ENCODE peak calls at places on chromosomes 5 and 9, in eight cellular contexts. T is K562, J is SK-N-MC, Z is HCT116, P is H1, D is HepG2, H is endothelial cell of umbilical vein, E is GM12878. B is an unnamed sample.

GRCh38 chr5:94402096-94402495 is 216.3 kb downstream of the KIAA0825 start:
- DNase-seq in H (no peak), P (no peak), E (no peak), D (no peak), Z (no peak), J (no peak), T (no peak), B (no peak)

GRCh38 chr5:117376748-117377147 is 802.1 kb upstream of the SEMA6A start:
- DNase-seq in E (no peak), H (no peak), T (no peak), Z (no peak), J (no peak), D (no peak), P (no peak), B (no peak)

GRCh38 chr9:114156658-114157421 is 1.5 kb downstream of the COL27A1 start:
- DNase-seq in H (peak; percentile 50), T (no peak), J (no peak), D (no peak), Z (no peak), P (peak; percentile 64), E (no peak), B (peak; percentile 63)

GRCh38 chr5:132362086-132362485 is 7.4 kb upstream of the SLC22A5 start:
- DNase-seq in D (no peak), Z (no peak), T (no peak), J (no peak), H (no peak), P (no peak), E (no peak), B (no peak)

GRCh38 chr5:37272564-37272963 is 23.4 kb upstream of the CPLANE1 start:
- DNase-seq in H (no peak), D (no peak), P (no peak), T (peak; percentile 3), J (no peak), E (no peak), Z (no peak), B (peak; percentile 51)

GRCh38 chr5:157143127-157143959 is 678 bp upstream of the MED7 start:
- DNase-seq in H (no peak), P (no peak), Z (no peak), J (no peak), D (no peak), T (peak; percentile 27), E (no peak), B (peak; percentile 18)

GRCh38 chr5:136963521-136963920 is 535.6 kb downstream of the SPOCK1 start:
- DNase-seq in T (no peak), Z (no peak), J (no peak), E (no peak), H (no peak), P (no peak), D (no peak), B (no peak)

GRCh38 chr5:77864997-77865396 is 88.9 kb upstream of the TBCA start:
- DNase-seq in D (no peak), J (no peak), E (no peak), T (no peak), Z (no peak), H (no peak), P (no peak), B (no peak)

GRCh38 chr5:143466632-143467031 is 63.1 kb upstream of the NR3C1 start:
- DNase-seq in P (no peak), D (no peak), E (no peak), J (no peak), H (no peak), T (no peak), Z (no peak), B (no peak)

GRCh38 chr5:93532370-93532769 is 48.6 kb downstream of the NR2F1-AS1 start:
- DNase-seq in D (peak; percentile 2), T (no peak), P (no peak), J (peak; percentile 12), H (peak; percentile 63), Z (no peak), E (no peak), B (peak; percentile 3)

GRCh38 chr5:55226934-55227737 is at the start of gene MCIDAS:
- DNase-seq in H (peak; percentile 56), P (peak; percentile 86), E (no peak), D (no peak), J (no peak), Z (peak; percentile 64), T (peak; percentile 89), B (peak; percentile 89)

GRCh38 chr9:14107977-14108376 is 206.0 kb downstream of the NFIB start:
- DNase-seq in Z (no peak), T (peak; percentile 29), E (no peak), D (no peak), P (no peak), H (peak; percentile 95), J (no peak), B (peak; percentile 20)

GRCh38 chr5:27242258-27242626 is 203.9 kb upstream of the CDH9 start:
- DNase-seq in P (no peak), D (no peak), J (peak; percentile 30), Z (no peak), H (no peak), E (no peak), T (no peak), B (no peak)

GRCh38 chr9:105413486-105414068 is 34.3 kb upstream of the FSD1L start:
- DNase-seq in T (no peak), Z (peak; percentile 33), E (no peak), H (peak; percentile 23), P (no peak), D (peak; percentile 47), J (no peak), B (peak; percentile 44)

GRCh38 chr5:104400941-104401340 is 838.4 kb upstream of the NUDT12 start:
- DNase-seq in Z (no peak), J (no peak), D (no peak), T (no peak), P (no peak), E (no peak), H (no peak), B (no peak)

GRCh38 chr5:149777382-149777781 is 47.3 kb downstream of the PPARGC1B start:
- DNase-seq in Z (no peak), D (no peak), H (no peak), T (no peak), P (no peak), E (no peak), J (no peak), B (peak; percentile 42)
- TF ChIP-seq POLR2AphosphoS5 in Z (no peak), D (no peak), H (no peak), T (no peak), P (no peak), E (no peak), J (no peak), B (no peak)

GRCh38 chr5:180138976-180139730 is 67.6 kb upstream of the RNF130 start:
- DNase-seq in T (no peak), D (no peak), H (no peak), E (no peak), P (peak; percentile 43), J (no peak), Z (no peak), B (no peak)

GRCh38 chr5:180138214-180138975 is 66.8 kb upstream of the RNF130 start:
- DNase-seq in T (no peak), P (no peak), E (no peak), H (no peak), Z (no peak), J (no peak), D (no peak), B (no peak)

GRCh38 chr5:180141068-180141660 is 67.8 kb downstream of the RASGEF1C start:
- DNase-seq in T (no peak), J (no peak), D (no peak), Z (no peak), E (no peak), H (no peak), P (no peak), B (no peak)

GRCh38 chr5:180140627-180141006 is 68.4 kb downstream of the RASGEF1C start:
- DNase-seq in Z (no peak), P (peak; percentile 39), H (no peak), E (no peak), J (no peak), T (no peak), D (no peak), B (no peak)

DNA sequence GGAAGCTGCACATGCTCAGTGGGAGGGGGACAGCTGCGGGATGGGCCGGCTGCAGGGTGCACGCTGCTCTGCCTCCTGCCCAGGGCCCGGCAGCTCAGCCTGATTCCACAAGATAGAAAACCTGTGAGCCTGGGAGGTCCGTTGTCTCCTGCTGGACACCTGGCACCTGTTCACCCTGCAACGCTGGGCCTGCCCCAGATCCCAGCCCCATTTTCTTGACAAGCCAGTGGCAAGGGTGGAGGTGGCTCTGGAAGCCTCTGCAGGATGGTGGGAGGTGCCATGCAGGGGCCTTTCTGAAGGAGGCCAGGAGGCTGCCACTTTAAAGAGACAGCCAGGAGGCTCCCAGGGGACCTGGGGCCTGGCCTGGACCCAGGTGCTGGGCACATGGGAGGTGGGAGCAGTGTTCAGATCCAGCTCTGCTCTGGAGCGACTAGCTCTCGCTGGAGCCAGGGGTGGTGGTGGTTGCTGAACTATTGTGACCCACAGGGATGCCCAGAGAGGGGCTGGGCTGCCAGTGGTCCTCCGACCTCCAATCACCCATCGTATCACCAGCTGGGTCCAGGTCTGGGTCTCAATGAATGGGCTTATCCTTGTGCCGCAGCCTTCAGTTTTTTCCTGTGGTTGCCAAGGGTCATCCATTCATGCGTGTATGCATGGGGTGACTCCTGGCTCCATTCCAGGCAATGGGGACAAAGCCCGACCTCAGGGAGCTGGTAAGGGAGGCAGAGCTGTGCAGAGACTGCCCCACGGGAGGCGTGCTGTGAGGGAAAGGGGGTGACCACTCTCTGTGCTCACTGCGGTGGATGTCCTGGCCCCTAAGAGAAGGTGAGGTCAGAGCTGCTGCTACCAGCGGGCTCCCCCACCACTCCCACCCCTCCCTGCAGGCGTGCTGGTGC is 68.4 kb upstream of the RNF130 start:
- DNase-seq in J (no peak), D (no peak), P (peak; percentile 44), T (no peak), Z (no peak), H (no peak), E (no peak), B (no peak)
- TF ChIP-seq EZH2 in J (no peak), D (no peak), P (no peak), T (no peak), Z (no peak), H (no peak), E (no peak), B (no peak)

DNA sequence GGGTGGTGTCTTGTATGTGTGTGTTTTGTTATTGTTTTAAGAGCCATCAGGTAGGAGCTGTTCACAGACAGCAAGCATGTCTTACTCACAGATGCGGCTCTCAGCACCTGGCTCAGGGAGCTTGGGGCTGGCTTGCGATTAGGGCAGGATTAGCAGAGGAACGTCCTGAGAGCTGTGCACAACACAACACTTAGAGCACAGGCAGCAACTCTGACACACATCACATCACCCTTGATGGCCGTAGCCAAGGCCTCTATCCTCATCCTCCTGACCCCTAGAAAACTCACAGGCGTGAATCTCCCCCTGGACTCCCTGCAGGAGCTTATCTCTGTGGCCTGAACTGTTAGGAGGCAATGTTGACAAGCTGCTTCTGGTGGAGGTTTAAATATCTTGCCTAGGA is 7.1 kb upstream of the IL17B start:
- DNase-seq in H (no peak), D (no peak), J (no peak), T (no peak), Z (no peak), E (no peak), P (no peak), B (no peak)
- TF ChIP-seq POLR2AphosphoS5 in H (no peak), D (no peak), J (no peak), T (no peak), Z (no peak), E (no peak), P (no peak), B (no peak)

DNA sequence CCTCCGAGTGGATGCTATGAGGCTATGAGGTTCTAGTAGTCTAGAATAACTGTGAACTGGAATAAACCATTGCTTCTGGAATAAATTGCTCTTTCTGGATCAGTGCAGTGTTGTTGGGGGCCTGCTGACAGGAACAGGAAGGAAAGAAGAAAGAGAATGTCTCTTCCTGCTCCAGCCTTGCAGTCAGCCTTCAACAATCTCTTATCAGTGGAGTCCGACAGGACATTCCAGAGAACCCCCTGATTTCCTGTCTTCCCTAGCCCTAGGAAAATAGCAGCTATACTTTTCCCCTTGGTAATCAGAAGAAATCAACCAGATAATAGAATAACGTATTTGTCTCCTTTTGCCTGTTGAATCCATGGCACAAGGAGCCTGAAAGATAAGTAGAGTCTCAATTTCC is 55.4 kb downstream of the WDR36 start:
- DNase-seq in E (no peak), P (no peak), Z (no peak), D (no peak), T (no peak), J (no peak), H (no peak), B (no peak)
- TF ChIP-seq EZH2 in E (no peak), P (no peak), Z (no peak), D (no peak), T (no peak), J (no peak), H (no peak), B (no peak)